ENCODE peak calls at places on chromosomes 11 and 22, in four cellular contexts. E, Q, S and Z are unnamed samples.

GRCh38 chr11:75145972-75146519 is 4.9 kb upstream of the SLCO2B1 start:
- DNase-seq in Q (no peak), S (no peak), E (no peak), Z (no peak)

GRCh38 chr11:105821781-105822180 is 200.3 kb downstream of the MSANTD4 start:
- DNase-seq in E (no peak), S (no peak), Q (no peak), Z (no peak)

GRCh38 chr11:7677071-7677470 is 3.8 kb upstream of the CYB5R2 start:
- DNase-seq in Q (no peak), S (no peak), E (no peak), Z (no peak)

GRCh38 chr11:46686886-46687810 is 13.3 kb downstream of the ARHGAP1 start:
- DNase-seq in E (no peak), Q (no peak), S (no peak), Z (no peak)

GRCh38 chr11:4865855-4866254 is 15.8 kb upstream of the OR51T1 start:
- DNase-seq in E (no peak), S (no peak), Q (no peak), Z (no peak)

GRCh38 chr11:122897606-122898210 is 15.1 kb downstream of the JHY start:
- DNase-seq in S (no peak), Q (no peak), E (no peak), Z (no peak)

GRCh38 chr11:110565344-110565684 is 135.6 kb downstream of the FDX1 start:
- DNase-seq in Q (no peak), E (peak), S (peak), Z (no peak)

GRCh38 chr11:117750357-117750756 is 46.7 kb downstream of the DSCAML1 start:
- DNase-seq in S (no peak), E (no peak), Q (no peak), Z (no peak)

GRCh38 chr11:12827929-12828812 is 153.9 kb downstream of the TEAD1 start:
- DNase-seq in S (no peak), Q (no peak), E (peak), Z (peak)

GRCh38 chr11:72787262-72788104 is 6.4 kb downstream of the STARD10 start:
- DNase-seq in Q (no peak), S (no peak), E (peak), Z (peak)

GRCh38 chr22:49236541-49237075 is 591.1 kb downstream of the BRD1 start:
- DNase-seq in Q (no peak), S (no peak), E (no peak), Z (no peak)

GRCh38 chr22:30423296-30423958 is 2.1 kb upstream of the MTFP1 start:
- DNase-seq in E (no peak), Q (no peak), S (no peak), Z (peak)

GRCh38 chr11:11351042-11351586 is 1.9 kb downstream of the CSNK2A3 start:
- DNase-seq in S (no peak), E (no peak), Q (no peak), Z (no peak)

GRCh38 chr11:75716659-75717058 is 979 bp upstream of the MOGAT2 start:
- DNase-seq in Q (no peak), E (no peak), S (no peak), Z (no peak)

GRCh38 chr11:56624661-56625110 is 10.0 kb upstream of the OR5M1 start:
- DNase-seq in E (peak), S (no peak), Q (peak), Z (peak)

GRCh38 chr11:46127150-46127638 is 5.9 kb upstream of the PHF21A start:
- DNase-seq in S (peak), Q (no peak), E (peak), Z (peak)

GRCh38 chr11:58318532-58318931 is 40.3 kb downstream of the OR5B17 start:
- DNase-seq in Q (no peak), E (no peak), S (no peak), Z (no peak)

GRCh38 chr11:111376453-111376871 is 2.6 kb downstream of the POU2AF1 start:
- DNase-seq in Q (no peak), S (no peak), E (no peak), Z (no peak)

GRCh38 chr11:46250071-46251052 is 27.1 kb upstream of the CREB3L1 start:
- DNase-seq in Q (no peak), S (no peak), E (peak), Z (no peak)

GRCh38 chr11:128862913-128863660 is 4.0 kb downstream of the KCNJ1 start:
- DNase-seq in S (no peak), Q (no peak), E (no peak), Z (no peak)

GRCh38 chr22:27754247-27754887 is 47.2 kb downstream of the MN1 start:
- DNase-seq in S (no peak), Q (no peak), E (no peak), Z (no peak)

GRCh38 chr22:37784829-37785495 is 22.8 kb upstream of the GCAT start:
- DNase-seq in E (no peak), Q (no peak), S (peak), Z (peak)

GRCh38 chr22:30224161-30224857 is 22.2 kb downstream of the LIF start:
- DNase-seq in S (peak), Q (peak), E (no peak), Z (no peak)

GRCh38 chr22:33853200-33854097 is 66.8 kb downstream of the LARGE1 start:
- DNase-seq in Q (peak), S (no peak), E (no peak), Z (peak)

GRCh38 chr11:131033151-131033651 is 116.9 kb upstream of the SNX19 start:
- DNase-seq in S (peak), Q (no peak), E (peak), Z (peak)

GRCh38 chr22:32044913-32045312 is 1.9 kb downstream of the SLC5A1 start:
- DNase-seq in S (no peak), Q (no peak), E (no peak), Z (no peak)

DNA sequence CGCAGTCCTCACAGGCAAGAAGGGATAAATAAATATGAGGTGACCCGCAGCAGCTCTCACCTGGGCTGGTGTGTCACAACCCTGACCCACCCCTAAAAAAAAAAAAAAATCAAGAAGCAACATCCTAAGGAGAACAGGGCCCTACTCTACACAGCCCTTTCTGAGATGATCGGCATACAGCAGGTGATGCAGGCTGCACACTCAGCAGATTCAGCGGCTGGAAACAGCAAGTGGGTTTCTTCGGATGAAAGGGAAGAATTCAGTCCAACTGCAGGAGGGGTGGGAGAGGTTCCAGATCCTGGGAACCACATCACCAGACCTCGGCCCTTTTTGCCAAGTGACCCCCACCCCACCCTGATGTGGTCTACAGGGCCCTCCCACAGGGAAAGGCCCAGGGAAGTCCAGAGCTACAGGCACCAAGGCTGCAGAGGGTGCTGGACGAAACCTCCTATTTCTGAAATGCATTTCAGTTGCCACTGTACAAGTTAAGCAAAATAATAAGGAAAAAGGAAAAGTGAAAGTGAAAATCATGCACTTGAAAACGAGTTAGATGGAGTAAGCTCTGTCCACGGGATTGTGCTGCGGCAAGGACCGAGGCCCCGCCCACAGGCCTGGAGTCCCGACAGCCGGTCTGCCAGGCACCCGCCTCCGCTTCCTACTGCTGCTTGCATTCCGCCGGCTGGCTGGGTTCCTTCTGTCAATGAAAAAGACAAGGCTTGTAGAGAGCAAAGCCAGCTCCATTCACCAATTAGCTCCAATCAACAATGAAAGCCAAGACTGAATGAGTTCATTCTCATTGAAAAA is 15.9 kb upstream of the PHLDA2 start:
- DNase-seq in Q (no peak), S (no peak), E (no peak), Z (no peak)
- TF ChIP-seq JUND in Q (no peak), S (no peak), E (no peak), Z (no peak)

DNA sequence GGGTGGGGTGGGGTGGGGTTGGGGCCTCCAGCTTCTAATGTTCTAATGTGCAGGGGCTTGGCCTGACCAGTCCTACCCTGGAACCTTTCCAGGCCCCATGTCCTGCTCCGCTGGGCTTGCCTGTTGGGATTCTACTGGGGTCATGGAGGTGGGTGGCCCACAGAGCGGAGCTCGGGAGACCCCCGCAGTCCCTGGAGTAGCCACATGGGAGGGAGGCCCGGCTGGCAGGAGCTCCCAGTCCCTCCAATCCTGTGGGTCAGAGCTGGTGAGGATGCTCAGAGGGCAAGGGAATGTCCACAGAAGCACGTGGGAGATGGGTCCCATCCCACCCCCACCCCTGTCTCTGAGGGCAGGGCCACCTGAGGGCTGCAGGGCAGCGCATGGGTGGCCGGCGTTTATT is 2.9 kb downstream of the SEPTIN5 start:
- DNase-seq in S (no peak), E (no peak), Q (no peak), Z (no peak)
- TF ChIP-seq JUND in S (no peak), E (no peak), Q (no peak), Z (no peak)

DNA sequence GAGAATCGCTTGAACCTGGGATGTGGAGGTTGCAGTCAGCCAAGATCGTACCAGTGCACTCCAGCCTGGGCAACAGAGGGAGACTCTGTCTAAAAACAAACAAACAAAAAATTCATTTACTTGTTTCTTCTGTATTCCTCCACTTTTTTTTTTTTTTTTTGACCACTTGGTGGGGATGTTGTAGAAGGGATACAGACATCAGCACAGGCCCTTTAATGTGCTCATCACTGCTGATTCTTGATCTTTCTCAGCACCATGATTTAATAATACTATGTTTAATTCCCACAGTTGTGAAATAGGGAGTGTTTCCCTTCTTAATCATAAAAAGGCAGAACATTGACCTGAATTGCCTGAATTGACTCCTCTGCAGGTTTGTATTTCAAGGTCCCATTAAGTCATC is 4.5 kb downstream of the TTC9C start:
- DNase-seq in S (no peak), E (no peak), Q (no peak), Z (no peak)
- TF ChIP-seq JUND in S (no peak), E (no peak), Q (no peak), Z (no peak)

GRCh38 chr22:46577361-46578249 is 40.2 kb upstream of the CELSR1 start:
- DNase-seq in S (no peak), Q (no peak), E (peak), Z (no peak)
- TF ChIP-seq JUND in S (no peak), Q (no peak), E (no peak), Z (no peak)

DNA sequence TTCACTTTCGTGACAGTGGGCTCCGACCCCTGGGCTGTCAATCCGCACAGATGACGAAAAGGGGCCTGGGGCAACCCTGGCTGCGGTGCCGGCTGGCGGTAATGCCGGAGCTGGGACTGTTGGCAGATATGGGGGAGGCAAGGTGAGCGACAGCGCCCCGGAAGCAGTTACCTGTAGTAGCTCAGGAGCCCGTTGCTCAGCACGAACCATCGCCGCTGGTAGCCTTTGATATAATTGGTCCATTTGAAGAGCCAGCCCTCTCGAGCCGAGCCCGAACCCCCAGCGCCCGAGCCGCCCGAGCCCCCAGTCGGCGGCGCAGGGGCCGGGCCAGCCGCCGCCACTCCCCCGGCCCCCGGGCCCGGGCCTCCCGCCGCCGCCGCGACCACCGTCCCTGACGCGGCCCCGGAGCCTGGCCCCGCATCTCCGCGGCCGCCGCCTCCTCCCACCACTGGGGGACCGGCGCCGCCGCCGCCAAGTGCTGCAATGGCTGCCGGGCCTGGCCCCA is 390 bp downstream of the OSBP start:
- DNase-seq in S (peak), Q (no peak), E (peak), Z (peak)
- TF ChIP-seq JUND in S (no peak), Q (no peak), E (no peak), Z (no peak)